ENCODE peak calls at places on chromosomes 6 and 20, in eight cellular contexts. P, J, G, S, B, A, F and V are unnamed samples.

GRCh38 chr6:45423901-45424627 is 46.3 kb upstream of the SUPT3H start:
- DNase-seq in P (no peak), A (no peak), G (no peak), J (peak; percentile 22), F (no peak), S (no peak), B (no peak), V (peak; percentile 70)

GRCh38 chr6:126176266-126176665 is 163.6 kb upstream of the CENPW start:
- DNase-seq in F (no peak), B (no peak), P (no peak), S (no peak), G (no peak), A (peak; percentile 30), J (no peak), V (no peak)

GRCh38 chr6:41200296-41200900 is 551 bp downstream of the TREML2 start:
- DNase-seq in J (no peak), F (no peak), A (peak; percentile 17), S (no peak), B (no peak), G (peak; percentile 53), P (no peak), V (peak; percentile 65)

GRCh38 chr6:147467463-147467862 is 41.0 kb upstream of the SAMD5 start:
- DNase-seq in G (no peak), A (no peak), P (no peak), B (no peak), F (no peak), S (no peak), J (no peak), V (no peak)

GRCh38 chr6:134534708-134535149 is 216.8 kb upstream of the SGK1 start:
- DNase-seq in B (no peak), J (no peak), P (peak; percentile 6), G (no peak), A (no peak), S (no peak), F (no peak), V (no peak)

GRCh38 chr6:19013011-19013410 is 625.9 kb downstream of the RNF144B start:
- DNase-seq in S (no peak), A (no peak), F (no peak), J (no peak), B (no peak), P (no peak), G (no peak), V (no peak)

GRCh38 chr6:4809999-4810918 is 34.1 kb downstream of the CDYL start:
- DNase-seq in P (no peak), S (no peak), F (no peak), J (no peak), G (no peak), B (no peak), A (no peak), V (no peak)

GRCh38 chr6:15473741-15474161 is 189.1 kb downstream of the DTNBP1 start:
- DNase-seq in A (no peak), G (no peak), F (no peak), J (no peak), P (peak; percentile 14), B (no peak), S (no peak), V (no peak)

GRCh38 chr6:43851204-43851855 is 81.3 kb downstream of the VEGFA start:
- DNase-seq in G (no peak), F (no peak), P (peak; percentile 65), B (no peak), J (no peak), S (no peak), A (no peak), V (no peak)

GRCh38 chr6:19803331-19804330 is 33.5 kb upstream of the ID4 start:
- DNase-seq in B (no peak), F (no peak), J (no peak), A (peak; percentile 43), S (no peak), G (no peak), P (no peak), V (no peak)

GRCh38 chr20:50191566-50192363 is 1.1 kb downstream of the CEBPB start:
- DNase-seq in A (peak; percentile 75), F (peak; percentile 69), B (peak; percentile 57), J (peak; percentile 44), S (peak; percentile 77), P (peak; percentile 50), G (peak; percentile 66), V (peak; percentile 78)

GRCh38 chr6:110859335-110859792 is 15.2 kb upstream of the AMD1 start:
- DNase-seq in J (no peak), B (no peak), F (no peak), P (peak; percentile 5), S (no peak), A (no peak), G (no peak), V (peak; percentile 65)

GRCh38 chr6:20403766-20404640 is 2.3 kb downstream of the E2F3 start:
- DNase-seq in S (no peak), P (no peak), F (no peak), G (peak; percentile 62), J (no peak), B (no peak), A (peak; percentile 68), V (no peak)

GRCh38 chr6:116278853-116279231 is 888 bp downstream of the TSPYL1 start:
- DNase-seq in A (no peak), B (peak; percentile 61), J (peak; percentile 57), G (no peak), F (no peak), P (no peak), S (no peak), V (no peak)

GRCh38 chr20:25529295-25529951 is 55.9 kb downstream of the NINL start:
- DNase-seq in S (no peak), G (no peak), A (no peak), F (no peak), B (no peak), P (no peak), J (no peak), V (no peak)
- H3K27ac ChIP-seq in S (no peak overlapping the region), G (no peak overlapping the region), A (no peak overlapping the region), F (no peak overlapping the region), B (no peak overlapping the region), P (no peak overlapping the region), J (no peak overlapping the region), V (no peak overlapping the region)

GRCh38 chr6:139134817-139135577 is at the start of gene HECA:
- DNase-seq in P (peak; percentile 93), A (peak; percentile 95), J (peak; percentile 99), G (peak; percentile 100), B (peak; percentile 94), F (peak; percentile 98), S (peak; percentile 99), V (peak; percentile 99)

GRCh38 chr6:139133733-139134360 is 1.0 kb upstream of the HECA start:
- DNase-seq in F (no peak), A (no peak), B (no peak), S (no peak), J (no peak), G (no peak), P (no peak), V (no peak)

GRCh38 chr6:139133272-139133671 is 1.6 kb upstream of the HECA start:
- DNase-seq in G (no peak), B (no peak), S (no peak), F (no peak), J (no peak), A (no peak), P (no peak), V (no peak)

GRCh38 chr6:139137716-139138115 is 2.8 kb downstream of the HECA start:
- DNase-seq in J (no peak), B (no peak), P (no peak), F (no peak), S (no peak), G (no peak), A (no peak), V (no peak)

DNA sequence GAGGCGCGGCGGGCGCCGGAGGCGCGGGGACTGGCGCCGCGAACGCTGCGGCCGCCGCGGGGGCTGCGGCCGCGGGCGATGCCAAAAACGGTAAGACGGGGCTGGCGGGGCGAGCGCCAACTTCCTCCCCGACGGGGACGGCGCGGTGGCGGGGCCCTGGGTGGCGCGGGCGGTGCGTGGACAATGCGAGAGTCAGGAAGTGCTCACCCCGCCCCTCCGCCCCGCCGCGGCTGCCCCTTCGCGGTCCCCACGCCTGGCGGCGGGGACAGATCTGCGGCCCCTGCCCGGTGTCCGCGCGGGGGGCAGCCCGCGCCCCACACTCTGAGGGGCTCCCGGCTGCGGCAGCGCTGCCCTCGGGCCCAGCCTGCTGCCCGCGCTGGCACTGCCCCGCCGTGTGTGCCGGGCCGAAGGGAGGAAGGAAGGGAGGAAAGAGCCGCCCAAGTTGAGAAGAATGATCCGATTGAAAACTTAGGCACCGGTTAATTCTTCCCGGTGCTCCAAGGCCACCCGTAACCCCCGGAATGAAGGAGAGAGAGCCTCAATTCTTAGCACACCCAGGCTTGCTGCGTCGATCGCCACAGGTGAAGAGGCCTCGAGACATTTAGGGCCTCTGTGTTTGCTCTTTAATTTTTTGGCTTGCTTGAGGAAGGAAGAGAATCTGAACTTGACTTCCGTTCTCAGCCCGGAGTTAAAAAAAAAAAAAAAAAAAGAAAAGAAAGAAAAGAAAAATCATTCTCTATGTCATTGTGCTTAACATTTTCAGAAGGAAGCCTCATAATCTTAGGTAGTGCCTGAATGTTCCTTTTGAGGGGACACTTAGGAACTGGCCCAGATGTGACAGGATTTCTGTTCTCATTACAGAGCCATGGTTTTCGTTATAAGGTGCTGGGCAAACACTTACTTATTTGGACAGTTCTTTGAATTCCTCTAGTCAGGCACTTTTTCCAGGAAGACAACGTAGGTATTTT is 982 bp downstream of the HECA start:
- DNase-seq in G (peak; percentile 68), S (peak; percentile 85), J (peak; percentile 78), P (peak; percentile 9), A (peak; percentile 42), F (peak; percentile 58), B (peak; percentile 37), V (peak; percentile 87)
- TF ChIP-seq CTCF in G (no peak), S (peak; percentile 35), J (peak; percentile 38), P (no peak), A (no peak), F (no peak), B (no peak), V (no peak)

GRCh38 chr6:125111219-125111983 is 42.2 kb upstream of the TPD52L1 start:
- DNase-seq in A (no peak), F (no peak), S (no peak), P (no peak), G (no peak), J (no peak), B (no peak), V (no peak)

GRCh38 chr6:125114248-125114858 is 39.2 kb upstream of the TPD52L1 start:
- DNase-seq in P (peak; percentile 38), J (no peak), A (peak; percentile 78), B (peak; percentile 23), F (no peak), G (no peak), S (no peak), V (no peak)

GRCh38 chr6:125110056-125110455 is 43.5 kb upstream of the TPD52L1 start:
- DNase-seq in A (no peak), J (no peak), P (no peak), S (no peak), B (no peak), G (no peak), F (no peak), V (no peak)

GRCh38 chr6:125116170-125116569 is 37.4 kb upstream of the TPD52L1 start:
- DNase-seq in S (no peak), B (no peak), F (no peak), P (no peak), A (no peak), J (no peak), G (no peak), V (no peak)

GRCh38 chr6:125112934-125113333 is 40.6 kb upstream of the TPD52L1 start:
- DNase-seq in B (no peak), P (no peak), F (no peak), S (no peak), G (no peak), J (no peak), A (no peak), V (no peak)
- H3K27ac ChIP-seq in B (no peak overlapping the region), P (no peak overlapping the region), F (no peak overlapping the region), S (no peak overlapping the region), G (no peak overlapping the region), J (no peak overlapping the region), A (no peak overlapping the region), V (no peak overlapping the region)

GRCh38 chr6:33205172-33206026 is 944 bp downstream of the HSD17B8 start:
- DNase-seq in F (no peak), B (no peak), P (peak; percentile 77), S (no peak), A (no peak), G (no peak), J (no peak), V (no peak)
- TF ChIP-seq CTCF in F (no peak), B (no peak), P (no peak), S (no peak), A (peak; percentile 16), G (no peak), J (no peak), V (no peak)